ENCODE peak calls at places on chromosomes 3 and 15, in five cellular contexts. T is HepG2, A is K562, F is GM12878, U is A549. G is an unnamed sample.

GRCh38 chr3:133568294-133569014 is 5.0 kb upstream of the CDV3 start:
- DNase-seq in U (peak; percentile 80), T (peak; percentile 47), A (no peak), F (no peak), G (no peak)

GRCh38 chr15:43905755-43906154 is 79.0 kb downstream of the WDR76 start:
- DNase-seq in F (no peak), A (no peak), U (no peak), T (no peak), G (no peak)

GRCh38 chr3:187286467-187287059 is 5.0 kb downstream of the MASP1 start:
- DNase-seq in T (peak; percentile 70), F (no peak), A (no peak), U (no peak), G (no peak)

GRCh38 chr15:71262599-71262998 is 147.3 kb downstream of the THSD4 start:
- DNase-seq in A (no peak), T (no peak), U (no peak), F (no peak), G (no peak)

GRCh38 chr3:80733522-80734176 is 965.9 kb upstream of the ROBO1 start:
- DNase-seq in T (peak; percentile 95), A (peak; percentile 5), U (peak; percentile 26), F (no peak), G (no peak)

GRCh38 chr3:114660124-114660523 is 366.3 kb downstream of the TIGIT start:
- DNase-seq in U (no peak), A (no peak), T (no peak), F (no peak), G (no peak)

GRCh38 chr3:2097641-2098191 is 950 bp upstream of the CNTN4 start:
- DNase-seq in T (no peak), F (no peak), U (no peak), A (no peak), G (peak; percentile 21)

GRCh38 chr3:117611242-117611641 is 901.7 kb downstream of the TUSC7 start:
- DNase-seq in F (no peak), A (no peak), T (no peak), U (no peak), G (no peak)

GRCh38 chr3:9833078-9833477 is 10.7 kb downstream of the RPUSD3 start:
- DNase-seq in T (no peak), A (no peak), F (no peak), U (no peak), G (no peak)

GRCh38 chr3:85935171-85935570 is 976.4 kb downstream of the CADM2 start:
- DNase-seq in T (no peak), A (no peak), U (no peak), F (no peak), G (peak; percentile 15)

GRCh38 chr3:59127071-59127470 is 77.2 kb upstream of the CFAP20DC start:
- DNase-seq in A (no peak), U (peak; percentile 18), T (no peak), F (no peak), G (no peak)

GRCh38 chr3:188046561-188047213 is 107.3 kb upstream of the LPP start:
- DNase-seq in F (no peak), T (no peak), U (no peak), A (no peak), G (no peak)

GRCh38 chr3:77460326-77460725 is 420.4 kb downstream of the ROBO2 start:
- DNase-seq in F (no peak), A (no peak), T (no peak), U (no peak), G (no peak)

GRCh38 chr15:96353931-96354730 is 23.6 kb downstream of the NR2F2 start:
- DNase-seq in U (no peak), A (peak; percentile 63), T (no peak), F (no peak), G (peak; percentile 80)

GRCh38 chr3:69051796-69052566 is at the start of gene TMF1:
- DNase-seq in T (peak; percentile 98), F (peak; percentile 97), U (peak; percentile 98), A (peak; percentile 89), G (peak; percentile 100)

GRCh38 chr3:192916455-192917257 is 1.0 kb downstream of the MB21D2 start:
- DNase-seq in T (peak; percentile 24), F (no peak), U (peak; percentile 46), A (no peak), G (peak; percentile 93)

GRCh38 chr3:106213954-106214353 is 345.1 kb upstream of the CBLB start:
- DNase-seq in U (no peak), A (no peak), T (no peak), F (no peak), G (no peak)

GRCh38 chr3:48151807-48152427 is 36.3 kb downstream of the CDC25A start:
- DNase-seq in A (no peak), F (no peak), U (no peak), T (no peak), G (no peak)

GRCh38 chr3:73572371-73572770 is 52.4 kb downstream of the PDZRN3 start:
- DNase-seq in A (no peak), U (no peak), T (no peak), F (no peak), G (no peak)

GRCh38 chr3:52934626-52935530 is 37.5 kb upstream of the STIMATE start:
- DNase-seq in U (peak; percentile 47), F (peak; percentile 11), T (peak; percentile 46), A (peak; percentile 45), G (peak; percentile 84)

GRCh38 chr3:98565237-98565643 is 28.2 kb downstream of the CPOX start:
- DNase-seq in A (no peak), T (no peak), U (no peak), F (no peak), G (no peak)

GRCh38 chr3:38479431-38480092 is 16.6 kb upstream of the EXOG start:
- DNase-seq in F (no peak), A (peak; percentile 69), U (peak; percentile 66), T (peak; percentile 47), G (peak; percentile 72)

GRCh38 chr3:8567784-8568575 is 66.4 kb downstream of the LMCD1 start:
- DNase-seq in U (no peak), F (no peak), T (no peak), A (no peak), G (no peak)

GRCh38 chr3:129087138-129087702 is 26.6 kb downstream of the GP9 start:
- DNase-seq in A (no peak), U (no peak), F (no peak), T (peak; percentile 51), G (no peak)

GRCh38 chr15:40582726-40583246 is 11.3 kb upstream of the KNL1 start:
- DNase-seq in T (peak; percentile 99), A (peak; percentile 32), F (no peak), U (peak; percentile 87), G (peak; percentile 77)

GRCh38 chr3:4834403-4834866 is 144.8 kb upstream of the BHLHE40 start:
- DNase-seq in U (no peak), F (no peak), T (no peak), A (peak; percentile 38), G (no peak)

GRCh38 chr15:68325721-68326120 is 48.2 kb downstream of the FEM1B start:
- DNase-seq in U (no peak), F (no peak), A (no peak), T (no peak), G (no peak)

GRCh38 chr15:79516155-79516554 is 84.0 kb downstream of the MINAR1 start:
- DNase-seq in A (no peak), U (no peak), T (no peak), F (no peak), G (peak; percentile 12)

GRCh38 chr3:62376906-62377865 is 3.8 kb upstream of the FEZF2 start:
- DNase-seq in A (no peak), T (no peak), U (no peak), F (no peak), G (peak; percentile 61)

GRCh38 chr3:106261915-106262683 is 393.3 kb upstream of the CBLB start:
- DNase-seq in U (no peak), T (no peak), F (no peak), A (no peak), G (no peak)

GRCh38 chr15:76163429-76164020 is 103.7 kb downstream of the TMEM266 start:
- DNase-seq in A (no peak), T (peak; percentile 43), U (peak; percentile 51), F (no peak), G (no peak)

GRCh38 chr3:42843730-42844713 is 31.7 kb downstream of the CYP8B1 start:
- DNase-seq in T (no peak), F (no peak), A (no peak), U (no peak), G (peak; percentile 15)

GRCh38 chr3:10280177-10280529 is 12.6 kb downstream of the GHRL start:
- DNase-seq in A (no peak), F (no peak), U (peak; percentile 23), T (no peak), G (peak; percentile 46)

GRCh38 chr3:98398513-98398912 is 8.0 kb downstream of the OR5K3 start:
- DNase-seq in T (no peak), A (no peak), F (no peak), U (no peak), G (peak; percentile 30)

GRCh38 chr3:59994720-59995304 is 945.0 kb upstream of the CFAP20DC start:
- DNase-seq in A (no peak), F (no peak), U (no peak), T (no peak), G (no peak)

GRCh38 chr3:189082666-189083427 is 88.9 kb upstream of the TPRG1 start:
- DNase-seq in A (no peak), T (no peak), U (no peak), F (no peak), G (no peak)
- TF ChIP-seq JUNB in A (no peak), T (no peak), U (no peak), F (no peak), G (no peak)

GRCh38 chr3:183222631-183223030 is 30.4 kb upstream of the B3GNT5 start:
- DNase-seq in F (no peak), A (no peak), T (no peak), U (no peak), G (no peak)

GRCh38 chr3:183220828-183221227 is 32.2 kb upstream of the B3GNT5 start:
- DNase-seq in F (no peak), A (no peak), U (no peak), T (no peak), G (no peak)

GRCh38 chr3:183217548-183218321 is 35.3 kb upstream of the B3GNT5 start:
- DNase-seq in U (no peak), T (no peak), F (no peak), A (no peak), G (no peak)

GRCh38 chr3:183215591-183216202 is 37.4 kb upstream of the B3GNT5 start:
- DNase-seq in T (no peak), F (no peak), U (no peak), A (no peak), G (no peak)

GRCh38 chr3:183218826-183219225 is 34.2 kb upstream of the B3GNT5 start:
- DNase-seq in F (no peak), T (no peak), A (no peak), U (no peak), G (no peak)
- TF ChIP-seq JUNB in F (no peak), T (no peak), A (no peak), U (no peak), G (no peak)

GRCh38 chr3:126083511-126083912 is 412 bp downstream of the SLC41A3 start:
- DNase-seq in A (no peak), U (peak; percentile 40), F (no peak), T (peak; percentile 14), G (peak; percentile 65)
- TF ChIP-seq JUNB in A (no peak), U (no peak), F (no peak), T (no peak), G (no peak)

DNA sequence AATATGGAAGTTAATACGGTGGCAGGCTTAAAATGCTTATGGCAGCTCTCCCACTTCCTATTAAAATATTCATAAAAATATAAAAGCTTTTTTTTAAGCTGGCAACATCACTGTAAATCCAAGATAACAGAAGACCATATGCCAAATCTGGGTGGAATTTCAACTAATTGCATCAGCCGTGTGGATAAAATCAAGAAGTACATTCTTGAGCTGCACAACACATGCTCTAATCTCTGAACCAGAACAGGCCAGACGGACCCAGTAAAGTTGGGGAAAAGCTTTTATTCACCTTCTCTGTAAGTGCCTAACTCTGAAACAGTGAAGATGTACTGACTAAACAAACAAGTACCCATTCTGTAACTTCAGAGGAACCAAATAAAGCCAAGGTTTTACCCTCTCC is 57.3 kb upstream of the CD96 start:
- DNase-seq in F (no peak), T (no peak), U (no peak), A (no peak), G (no peak)
- TF ChIP-seq JUNB in F (no peak), T (no peak), U (no peak), A (no peak), G (no peak)